ENCODE peak calls at places on chromosomes 5 and 9, in ten cellular contexts. H is B cell; K is iPS DF 6.9; A is naive thymus-derived CD8-positive, alpha-beta T cell; Y is myocyte; I is type B pancreatic cell; M is AG10803; C is WTC11; Z is GM04504; Q is lung microvascular endothelial cell. X is an unnamed sample.

GRCh38 chr5:4700082-4700481 is 440.0 kb upstream of the ADAMTS16 start:
- DNase-seq in H (peak; percentile 1), M (peak; percentile 65), K (peak; percentile 45), Q (peak; percentile 1), C (peak; percentile 85), I (peak; percentile 78), Z (no peak), A (no peak), Y (peak; percentile 33), X (peak; percentile 83)

GRCh38 chr9:110669439-110669838 is 848 bp downstream of the MUSK start:
- DNase-seq in A (no peak), H (no peak), I (no peak), Q (no peak), C (no peak), M (peak; percentile 8), Z (no peak), Y (peak; percentile 81), K (no peak), X (no peak)

GRCh38 chr5:177253252-177253651 is 50.3 kb downstream of the RAB24 start:
- DNase-seq in I (no peak), Y (no peak), M (no peak), K (no peak), Z (no peak), C (no peak), A (no peak), H (no peak), Q (no peak), X (no peak)

GRCh38 chr5:136559651-136560050 is 194.3 kb upstream of the TRPC7 start:
- DNase-seq in Q (no peak), C (no peak), I (no peak), Z (no peak), K (no peak), M (no peak), H (no peak), A (no peak), Y (no peak), X (no peak)

GRCh38 chr5:135388860-135389435 is 10.1 kb downstream of the MACROH2A1 start:
- DNase-seq in Z (no peak), C (no peak), K (no peak), I (no peak), M (no peak), A (no peak), Y (no peak), H (no peak), Q (no peak), X (no peak)

GRCh38 chr5:72543365-72543764 is 36.2 kb upstream of the ZNF366 start:
- DNase-seq in M (peak; percentile 91), Q (no peak), Y (peak; percentile 86), Z (peak; percentile 62), C (no peak), A (no peak), I (no peak), H (no peak), K (no peak), X (no peak)

GRCh38 chr9:104872959-104873850 is 54.8 kb downstream of the ABCA1 start:
- DNase-seq in I (no peak), Z (peak; percentile 88), H (no peak), C (no peak), A (no peak), Q (peak; percentile 28), M (peak; percentile 95), K (no peak), Y (peak; percentile 95), X (no peak)

GRCh38 chr5:37667846-37668245 is 172.0 kb downstream of the GDNF start:
- DNase-seq in K (no peak), H (no peak), M (no peak), C (no peak), Y (peak; percentile 22), A (no peak), Z (no peak), Q (no peak), I (no peak), X (no peak)

GRCh38 chr9:117303643-117304230 is 111.1 kb downstream of the ASTN2 start:
- DNase-seq in H (no peak), I (no peak), C (no peak), A (no peak), Q (no peak), Z (no peak), Y (peak; percentile 5), K (no peak), M (no peak), X (no peak)

GRCh38 chr9:108978121-108978694 is 35.1 kb downstream of the CTNNAL1 start:
- DNase-seq in Q (no peak), A (no peak), H (no peak), Y (no peak), I (no peak), Z (no peak), M (peak; percentile 31), K (no peak), C (no peak), X (no peak)

GRCh38 chr9:89949116-89949515 is 344.3 kb downstream of the GADD45G start:
- DNase-seq in M (no peak), H (no peak), Q (no peak), C (no peak), Y (no peak), Z (no peak), I (no peak), A (no peak), K (no peak), X (no peak)

GRCh38 chr5:170632985-170633234 is 129.1 kb downstream of the KCNIP1 start:
- DNase-seq in H (peak; percentile 59), K (peak; percentile 76), Z (no peak), Q (peak; percentile 21), Y (no peak), I (peak; percentile 90), C (peak; percentile 90), M (no peak), A (peak; percentile 34), X (peak; percentile 91)

GRCh38 chr9:98121096-98121495 is 2.1 kb upstream of the TRIM14 start:
- DNase-seq in Z (no peak), C (no peak), M (peak; percentile 8), Y (no peak), H (no peak), Q (no peak), A (no peak), K (no peak), I (no peak), X (no peak)